ENCODE peak calls at places on chromosomes 2 and 18, in four cellular contexts. One of them, this sample, is unnamed.
A peak's percentile ranks its signal among the peaks of the same experiment; 100 is the strongest.

GRCh38 chr2:160371251-160372009 is 122.2 kb downstream of the RBMS1 start:
- DNase-seq in activated T-cell treated with anti-CD3 and anti-CD28 coated beads for 1 hour: no peak
- DNase-seq in HuH-7: no peak
- DNase-seq in AG08395: no peak
- DNase-seq in this sample: no peak

GRCh38 chr2:180983468-180984388 is 3.3 kb downstream of the UBE2E3 start:
- DNase-seq in activated T-cell treated with anti-CD3 and anti-CD28 coated beads for 1 hour: no peak
- DNase-seq in HuH-7: no peak
- DNase-seq in AG08395: peak; percentile 42
- DNase-seq in this sample: peak; percentile 52

GRCh38 chr2:200379481-200380120 is 73.1 kb downstream of the SPATS2L start:
- DNase-seq in activated T-cell treated with anti-CD3 and anti-CD28 coated beads for 1 hour: no peak
- DNase-seq in HuH-7: no peak
- DNase-seq in AG08395: no peak
- DNase-seq in this sample: peak; percentile 51

GRCh38 chr18:45958027-45958426 is 9.1 kb downstream of the EPG5 start:
- DNase-seq in activated T-cell treated with anti-CD3 and anti-CD28 coated beads for 1 hour: no peak
- DNase-seq in HuH-7: no peak
- DNase-seq in AG08395: no peak
- DNase-seq in this sample: no peak

GRCh38 chr2:238851751-238852150 is 3.9 kb downstream of the TWIST2 start:
- DNase-seq in activated T-cell treated with anti-CD3 and anti-CD28 coated beads for 1 hour: no peak
- DNase-seq in HuH-7: no peak
- DNase-seq in AG08395: no peak
- DNase-seq in this sample: no peak

GRCh38 chr2:124024491-124025348 is at the start of gene CNTNAP5:
- DNase-seq in activated T-cell treated with anti-CD3 and anti-CD28 coated beads for 1 hour: no peak
- DNase-seq in HuH-7: peak; percentile 45
- DNase-seq in AG08395: peak; percentile 47
- DNase-seq in this sample: peak; percentile 37

GRCh38 chr2:240956935-240957655 is 41.3 kb upstream of the SNED1 start:
- DNase-seq in activated T-cell treated with anti-CD3 and anti-CD28 coated beads for 1 hour: no peak
- DNase-seq in HuH-7: no peak
- DNase-seq in AG08395: no peak
- DNase-seq in this sample: no peak

GRCh38 chr2:188675391-188676011 is 298.7 kb upstream of the COL3A1 start:
- DNase-seq in activated T-cell treated with anti-CD3 and anti-CD28 coated beads for 1 hour: no peak
- DNase-seq in HuH-7: no peak
- DNase-seq in AG08395: peak; percentile 13
- DNase-seq in this sample: peak; percentile 72

GRCh38 chr2:197144183-197144582 is 166.4 kb downstream of the ANKRD44 start:
- DNase-seq in activated T-cell treated with anti-CD3 and anti-CD28 coated beads for 1 hour: no peak
- DNase-seq in HuH-7: no peak
- DNase-seq in AG08395: no peak
- DNase-seq in this sample: no peak

GRCh38 chr2:72803151-72803550 is 22.7 kb downstream of the EXOC6B start:
- DNase-seq in activated T-cell treated with anti-CD3 and anti-CD28 coated beads for 1 hour: no peak
- DNase-seq in HuH-7: no peak
- DNase-seq in AG08395: peak; percentile 39
- DNase-seq in this sample: peak; percentile 71

GRCh38 chr2:26555246-26556133 is 77.6 kb upstream of the OTOF start:
- DNase-seq in activated T-cell treated with anti-CD3 and anti-CD28 coated beads for 1 hour: no peak
- DNase-seq in HuH-7: peak; percentile 55
- DNase-seq in AG08395: peak; percentile 35
- DNase-seq in this sample: peak; percentile 11

GRCh38 chr2:12116228-12116750 is 369.9 kb downstream of the LPIN1 start:
- DNase-seq in activated T-cell treated with anti-CD3 and anti-CD28 coated beads for 1 hour: no peak
- DNase-seq in HuH-7: no peak
- DNase-seq in AG08395: no peak
- DNase-seq in this sample: no peak

GRCh38 chr2:149027602-149028250 is 10.8 kb upstream of the LYPD6B start:
- DNase-seq in activated T-cell treated with anti-CD3 and anti-CD28 coated beads for 1 hour: no peak
- DNase-seq in HuH-7: no peak
- DNase-seq in AG08395: no peak
- DNase-seq in this sample: peak; percentile 46

GRCh38 chr2:177989029-177989885 is 83.3 kb downstream of the PDE11A start:
- DNase-seq in activated T-cell treated with anti-CD3 and anti-CD28 coated beads for 1 hour: no peak
- DNase-seq in HuH-7: no peak
- DNase-seq in AG08395: peak; percentile 70
- DNase-seq in this sample: peak; percentile 55

GRCh38 chr2:64768426-64769033 is 114.8 kb upstream of the SERTAD2 start:
- DNase-seq in activated T-cell treated with anti-CD3 and anti-CD28 coated beads for 1 hour: no peak
- DNase-seq in HuH-7: no peak
- DNase-seq in AG08395: no peak
- DNase-seq in this sample: no peak

GRCh38 chr2:239193925-239194687 is 206.7 kb downstream of the HDAC4 start:
- DNase-seq in activated T-cell treated with anti-CD3 and anti-CD28 coated beads for 1 hour: no peak
- DNase-seq in HuH-7: peak; percentile 23
- DNase-seq in AG08395: no peak
- DNase-seq in this sample: no peak

GRCh38 chr2:20549144-20549543 is 101.8 kb downstream of the HS1BP3 start:
- DNase-seq in activated T-cell treated with anti-CD3 and anti-CD28 coated beads for 1 hour: no peak
- DNase-seq in HuH-7: no peak
- DNase-seq in AG08395: no peak
- DNase-seq in this sample: no peak

GRCh38 chr2:209498574-209498973 is 74.7 kb downstream of the MAP2 start:
- DNase-seq in activated T-cell treated with anti-CD3 and anti-CD28 coated beads for 1 hour: no peak
- DNase-seq in HuH-7: no peak
- DNase-seq in AG08395: no peak
- DNase-seq in this sample: no peak